ENCODE peak calls at places on chromosome 6, in eight cellular contexts. O is activated T-helper 1 cell treated with anti-CD3 and anti-CD28 coated beads, Interleukin-2, amount 50 U/mL, for 16 hours; U is MV-4-11; R is H9; Z is G401; F is fibroblast of the aortic adventitia; K is left ventricle myocardium inferior; H is stimulated activated CD4-positive, alpha-beta T cell treated with anti-CD3 and anti-CD28 coated beads, Interleukin-4, amount 100 ng/mL, for 24 hours. P is an unnamed sample.

GRCh38 chr6:36368921-36369880 is 18.3 kb downstream of the ETV7 start:
- DNase-seq in O (no peak), U (peak; percentile 92), R (no peak), Z (no peak), F (peak; percentile 84), K (no peak), H (no peak), P (no peak)

GRCh38 chr6:136525586-136526195 is 24.5 kb downstream of the MAP7 start:
- DNase-seq in O (no peak), U (no peak), R (no peak), Z (peak; percentile 82), F (no peak), K (no peak), H (no peak), P (no peak)

GRCh38 chr6:120116343-120116742 is 766.8 kb upstream of the MAN1A1 start:
- DNase-seq in O (no peak), U (no peak), R (no peak), Z (no peak), F (no peak), K (no peak), H (no peak), P (no peak)

GRCh38 chr6:54846857-54847721 is 518 bp downstream of the FAM83B start:
- DNase-seq in O (no peak), U (no peak), R (peak; percentile 45), Z (no peak), F (no peak), K (no peak), H (no peak), P (peak; percentile 29)

GRCh38 chr6:1872649-1873131 is 263.0 kb downstream of the FOXC1 start:
- DNase-seq in O (no peak), U (no peak), R (no peak), Z (no peak), F (peak; percentile 25), K (no peak), H (no peak), P (no peak)

GRCh38 chr6:37160922-37161778 is 8.8 kb upstream of the PIM1 start:
- DNase-seq in O (no peak), U (peak; percentile 96), R (no peak), Z (no peak), F (peak; percentile 97), K (no peak), H (no peak), P (no peak)

GRCh38 chr6:22717906-22718305 is 148.5 kb downstream of the HDGFL1 start:
- DNase-seq in O (no peak), U (no peak), R (no peak), Z (no peak), F (no peak), K (no peak), H (no peak), P (no peak)

GRCh38 chr6:167840160-167840525 is 13.4 kb downstream of the AFDN start:
- DNase-seq in O (no peak), U (no peak), R (no peak), Z (no peak), F (no peak), K (no peak), H (no peak), P (no peak)

GRCh38 chr6:3061501-3061941 is 6.8 kb upstream of the RIPK1 start:
- DNase-seq in O (no peak), U (peak; percentile 17), R (no peak), Z (no peak), F (peak; percentile 73), K (no peak), H (no peak), P (no peak)

GRCh38 chr6:131107166-131107565 is 28.1 kb upstream of the AKAP7 start:
- DNase-seq in O (no peak), U (no peak), R (no peak), Z (no peak), F (peak; percentile 95), K (no peak), H (no peak), P (no peak)

GRCh38 chr6:74598473-74599393 is 607.1 kb downstream of the COL12A1 start:
- DNase-seq in O (no peak), U (peak; percentile 13), R (no peak), Z (no peak), F (no peak), K (no peak), H (no peak), P (no peak)

P was measured in testis.